ENCODE peak calls at places on chromosomes 4 and X, in five cellular contexts. A is K562, C is GM12878, L is HCT116, H is HepG2. I is an unnamed sample.

GRCh38 chrX:121160987-121161386 is 113.6 kb downstream of the GLUD2 start:
- DNase-seq in A (peak), C (peak), L (no peak), H (no peak), I (no peak)

GRCh38 chr4:10354746-10355145 is 102.5 kb downstream of the ZNF518B start:
- DNase-seq in A (no peak), C (no peak), L (no peak), H (no peak), I (no peak)

GRCh38 chr4:81493895-81494490 is 22.3 kb upstream of the RASGEF1B start:
- DNase-seq in A (no peak), C (no peak), L (no peak), H (no peak), I (no peak)

GRCh38 chr4:184228306-184228705 is 10.6 kb upstream of the ENPP6 start:
- DNase-seq in A (no peak), C (no peak), L (no peak), H (no peak), I (no peak)

GRCh38 chr4:1004071-1004418 is 7.4 kb upstream of the FGFRL1 start:
- DNase-seq in A (no peak), C (no peak), L (no peak), H (no peak), I (no peak)

GRCh38 chr4:19623866-19624265 is 627.8 kb upstream of the SLIT2 start:
- DNase-seq in A (no peak), C (no peak), L (no peak), H (no peak), I (no peak)

GRCh38 chrX:115183980-115184379 is 5.2 kb upstream of the RBMXL3 start:
- DNase-seq in A (no peak), C (no peak), L (no peak), H (no peak), I (no peak)

GRCh38 chr4:101790521-101791188 is at the start of gene BANK1:
- DNase-seq in A (no peak), C (peak), L (peak), H (peak), I (peak)

GRCh38 chr4:110867251-110867960 is 244.5 kb upstream of the PITX2 start:
- DNase-seq in A (no peak), C (peak), L (no peak), H (no peak), I (no peak)

GRCh38 chr4:87659247-87659931 is 9.3 kb downstream of the DMP1 start:
- DNase-seq in A (no peak), C (no peak), L (peak), H (no peak), I (no peak)

GRCh38 chr4:152536545-152537182 is 772 bp upstream of the FBXW7 start:
- DNase-seq in A (no peak), C (no peak), L (peak), H (peak), I (peak)

GRCh38 chrX:45196701-45197100 is 4.0 kb downstream of the DIPK2B start:
- DNase-seq in A (no peak), C (no peak), L (no peak), H (no peak), I (no peak)

GRCh38 chr4:3661989-3662388 is 104.2 kb upstream of the ADRA2C start:
- DNase-seq in A (no peak), C (no peak), L (no peak), H (no peak), I (no peak)

GRCh38 chrX:40170830-40171512 is 73.2 kb upstream of the BCOR start:
- DNase-seq in A (peak), C (no peak), L (no peak), H (no peak), I (no peak)

GRCh38 chr4:40196724-40197281 is at the start of gene RHOH:
- DNase-seq in A (peak), C (no peak), L (no peak), H (no peak), I (no peak)

GRCh38 chr4:3852309-3852708 is 86.1 kb downstream of the ADRA2C start:
- DNase-seq in A (no peak), C (no peak), L (no peak), H (no peak), I (no peak)

GRCh38 chrX:87679849-87680248 is 162.2 kb downstream of the KLHL4 start:
- DNase-seq in A (no peak), C (no peak), L (no peak), H (no peak), I (no peak)

GRCh38 chrX:136870064-136870463 is 10.5 kb downstream of the RBMX start:
- DNase-seq in A (no peak), C (no peak), L (no peak), H (no peak), I (no peak)

GRCh38 chrX:133610056-133610455 is 194.8 kb upstream of the GPC4 start:
- DNase-seq in A (no peak), C (no peak), L (no peak), H (no peak), I (no peak)

GRCh38 chr4:132901224-132901623 is 247.9 kb upstream of the PCDH10 start:
- DNase-seq in A (no peak), C (no peak), L (no peak), H (no peak), I (no peak)

GRCh38 chr4:2448589-2448988 is 20.3 kb upstream of the RNF4 start:
- DNase-seq in A (no peak), C (no peak), L (no peak), H (no peak), I (no peak)

GRCh38 chr4:153954654-153955053 is 165.8 kb upstream of the SFRP2 start:
- DNase-seq in A (peak), C (no peak), L (no peak), H (no peak), I (no peak)

GRCh38 chr4:75907956-75908355 is 5.7 kb upstream of the PPEF2 start:
- DNase-seq in A (no peak), C (no peak), L (no peak), H (no peak), I (no peak)

GRCh38 chrX:323721-324628 is 5.4 kb upstream of the GTPBP6 start:
- DNase-seq in A (peak), C (no peak), L (peak), H (peak), I (peak)

GRCh38 chr4:114598191-114599121 is at the start of gene UGT8:
- DNase-seq in A (peak), C (no peak), L (peak), H (no peak), I (peak)

GRCh38 chrX:133415276-133416105 is at the start of gene GPC4:
- DNase-seq in A (no peak), C (no peak), L (peak), H (no peak), I (peak)

GRCh38 chr4:6134612-6135220 is 65.6 kb downstream of the JAKMIP1 start:
- DNase-seq in A (peak), C (peak), L (peak), H (peak), I (no peak)

DNA sequence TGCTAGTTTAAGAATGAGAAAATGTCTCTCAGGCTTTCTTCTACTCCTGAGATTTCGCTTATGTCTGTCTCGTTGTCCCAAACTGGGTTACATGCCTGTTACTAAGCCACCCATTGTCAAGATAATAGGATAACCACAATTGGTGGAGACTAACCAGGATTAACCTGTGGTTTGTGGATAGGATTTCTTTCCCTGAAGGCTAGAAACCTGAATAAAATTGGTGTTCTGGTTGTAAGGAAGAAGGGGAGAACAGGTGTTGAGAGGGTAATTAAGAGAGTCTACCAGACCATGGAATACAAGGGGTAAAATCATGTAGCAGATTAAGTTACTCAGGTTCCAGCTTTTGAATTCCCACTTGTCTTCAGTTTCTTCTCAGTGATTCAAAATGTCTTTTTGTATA is 225.4 kb downstream of the CPE start:
- DNase-seq in A (no peak), C (no peak), L (no peak), H (no peak), I (no peak)
- TF ChIP-seq ZBTB33 in A (no peak), C (no peak), L (no peak), H (no peak), I (no peak)

GRCh38 chrX:120001787-120002186 is 58.2 kb upstream of the NKAP start:
- DNase-seq in A (no peak), C (no peak), L (no peak), H (no peak), I (no peak)

GRCh38 chrX:120000490-120001246 is 57.1 kb upstream of the NKAP start:
- DNase-seq in A (no peak), C (no peak), L (no peak), H (no peak), I (no peak)

GRCh38 chrX:119997570-119997969 is 54.0 kb upstream of the NKAP start:
- DNase-seq in A (no peak), C (no peak), L (no peak), H (no peak), I (no peak)

GRCh38 chrX:119996600-119997524 is 53.3 kb upstream of the NKAP start:
- DNase-seq in A (no peak), C (no peak), L (no peak), H (no peak), I (no peak)

GRCh38 chrX:119999087-119999634 is 55.6 kb upstream of the NKAP start:
- DNase-seq in A (no peak), C (no peak), L (no peak), H (no peak), I (no peak)
- TF ChIP-seq REST in A (no peak), C (no peak), L (no peak), H (no peak), I (no peak)

DNA sequence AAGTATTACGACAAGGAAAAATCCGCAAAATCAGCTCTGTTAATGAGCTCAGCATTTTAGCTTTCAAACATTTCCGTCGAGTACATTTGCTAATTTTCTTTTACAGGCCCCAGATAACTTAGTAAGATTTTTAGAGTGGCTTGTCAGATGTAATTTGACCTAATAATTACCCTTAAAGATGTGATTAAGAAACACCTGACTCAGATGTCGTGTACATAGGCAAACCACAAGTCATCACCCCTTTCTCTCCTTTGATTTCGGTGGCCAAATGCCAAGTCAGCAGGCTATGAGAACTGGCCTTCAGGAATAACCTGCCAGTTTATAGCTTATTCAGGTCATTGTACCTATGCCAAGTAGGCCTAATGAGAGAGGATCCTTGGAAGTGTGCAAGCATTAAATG is 369.6 kb downstream of the PCDH7 start:
- DNase-seq in A (no peak), C (no peak), L (peak), H (no peak), I (no peak)
- TF ChIP-seq ZBTB33 in A (no peak), C (no peak), L (peak), H (no peak), I (no peak)

DNA sequence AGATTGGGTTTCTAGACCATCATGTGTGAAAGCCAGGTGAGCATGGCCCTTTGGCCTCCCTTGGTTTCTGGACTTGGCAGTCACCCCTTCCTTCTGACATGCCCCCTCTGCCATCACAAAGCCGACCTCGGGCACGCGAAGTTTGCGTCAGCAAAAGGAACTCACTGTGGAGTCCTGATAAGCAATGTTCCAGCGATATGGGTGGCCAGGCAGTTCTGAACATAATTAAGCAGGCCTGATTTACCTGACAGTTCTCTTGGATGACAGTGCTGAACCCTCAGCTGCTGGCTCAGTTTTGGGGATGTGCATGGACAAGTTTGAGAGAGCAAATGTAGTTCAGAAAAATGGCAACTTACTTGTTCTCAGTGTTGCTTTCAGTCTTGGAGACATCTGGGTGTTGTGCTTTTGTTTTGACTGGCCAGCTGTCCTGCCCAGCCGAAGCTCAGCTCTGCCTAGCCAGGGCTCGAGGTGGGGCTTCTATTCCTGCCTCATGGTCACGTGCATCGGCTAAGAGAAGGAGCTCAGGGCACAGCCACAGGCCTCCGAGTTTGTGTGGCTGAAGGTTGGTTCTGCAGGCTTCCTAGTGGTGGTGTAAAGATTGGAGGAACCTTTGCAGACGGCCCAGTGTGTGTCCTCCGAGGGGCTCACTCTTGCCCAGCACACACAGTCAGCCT is 78.3 kb downstream of the CLDN34 start:
- DNase-seq in A (no peak), C (no peak), L (no peak), H (no peak), I (no peak)
- TF ChIP-seq REST in A (no peak), C (no peak), L (no peak), H (no peak), I (no peak)

DNA sequence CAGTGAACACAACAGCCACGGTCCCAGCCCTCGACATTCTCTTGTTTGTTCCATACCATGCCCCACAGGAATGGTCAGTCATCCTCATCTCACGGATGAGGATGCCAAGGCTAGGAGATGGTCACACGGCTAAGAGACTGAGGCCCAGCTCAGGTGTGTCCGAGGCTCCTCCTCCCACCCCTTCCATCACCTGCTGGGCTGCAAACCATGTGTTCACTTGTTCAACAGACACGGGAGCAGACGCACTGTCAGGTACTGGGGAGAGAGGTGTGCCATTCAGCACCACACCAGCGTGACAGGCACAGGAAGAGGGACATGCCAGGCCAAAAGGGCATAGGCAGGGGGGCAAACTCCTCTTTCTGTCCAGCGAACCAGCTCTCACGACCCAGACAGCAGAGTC is 45.9 kb downstream of the ABLIM2 start:
- DNase-seq in A (no peak), C (no peak), L (no peak), H (no peak), I (no peak)
- TF ChIP-seq ZBTB33 in A (no peak), C (no peak), L (no peak), H (no peak), I (no peak)

GRCh38 chr4:18398661-18399060 is 377.1 kb upstream of the LCORL start:
- DNase-seq in A (no peak), C (no peak), L (no peak), H (no peak), I (no peak)
- TF ChIP-seq REST in A (no peak), C (no peak), L (no peak), H (no peak), I (no peak)

I was measured in SK-N-SH.